ENCODE peak calls at places on chromosomes 12 and 14, in ten cellular contexts. One of them, this sample, is unnamed.

GRCh38 chr12:73731658-73732057 is 806.0 kb upstream of the ATXN7L3B start:
- DNase-seq in A673: peak
- DNase-seq in cardiac muscle cell: no peak
- DNase-seq in GM06990: no peak
- DNase-seq in H9: no peak
- DNase-seq in A549: no peak
- DNase-seq in AG09309: no peak
- DNase-seq in AG09319: no peak
- DNase-seq in left lung: no peak
- DNase-seq in bronchial epithelial cell: no peak
- DNase-seq in this sample: no peak

GRCh38 chr14:63713765-63714164 is 14.1 kb downstream of the SGPP1 start:
- DNase-seq in A673: no peak
- DNase-seq in cardiac muscle cell: peak
- DNase-seq in GM06990: no peak
- DNase-seq in H9: no peak
- DNase-seq in A549: peak
- DNase-seq in AG09309: peak
- DNase-seq in AG09319: peak
- DNase-seq in left lung: no peak
- DNase-seq in bronchial epithelial cell: peak
- DNase-seq in this sample: no peak

GRCh38 chr14:101561897-101562490 is 699 bp downstream of the DIO3 start:
- DNase-seq in A673: no peak
- DNase-seq in cardiac muscle cell: no peak
- DNase-seq in GM06990: no peak
- DNase-seq in H9: no peak
- DNase-seq in A549: no peak
- DNase-seq in AG09309: no peak
- DNase-seq in AG09319: no peak
- DNase-seq in left lung: no peak
- DNase-seq in bronchial epithelial cell: no peak
- DNase-seq in this sample: no peak

GRCh38 chr14:36227802-36228201 is 51.3 kb upstream of the PTCSC3 start:
- DNase-seq in A673: no peak
- DNase-seq in cardiac muscle cell: no peak
- DNase-seq in GM06990: no peak
- DNase-seq in H9: no peak
- DNase-seq in A549: no peak
- DNase-seq in AG09309: no peak
- DNase-seq in AG09319: no peak
- DNase-seq in left lung: no peak
- DNase-seq in bronchial epithelial cell: peak
- DNase-seq in this sample: no peak

GRCh38 chr12:94740601-94741362 is 90.4 kb upstream of the TMCC3 start:
- DNase-seq in A673: no peak
- DNase-seq in cardiac muscle cell: no peak
- DNase-seq in GM06990: no peak
- DNase-seq in H9: peak
- DNase-seq in A549: no peak
- DNase-seq in AG09309: no peak
- DNase-seq in AG09319: no peak
- DNase-seq in left lung: no peak
- DNase-seq in bronchial epithelial cell: no peak
- DNase-seq in this sample: peak

GRCh38 chr14:96851694-96852381 is 54.7 kb downstream of the VRK1 start:
- DNase-seq in A673: no peak
- DNase-seq in cardiac muscle cell: no peak
- DNase-seq in GM06990: no peak
- DNase-seq in H9: no peak
- DNase-seq in A549: no peak
- DNase-seq in AG09309: no peak
- DNase-seq in AG09319: no peak
- DNase-seq in left lung: no peak
- DNase-seq in bronchial epithelial cell: peak
- DNase-seq in this sample: no peak

GRCh38 chr12:13211859-13212664 is 15.5 kb downstream of the EMP1 start:
- DNase-seq in A673: peak
- DNase-seq in cardiac muscle cell: peak
- DNase-seq in GM06990: peak
- DNase-seq in H9: peak
- DNase-seq in A549: peak
- DNase-seq in AG09309: no peak
- DNase-seq in AG09319: no peak
- DNase-seq in left lung: no peak
- DNase-seq in bronchial epithelial cell: peak
- DNase-seq in this sample: peak

GRCh38 chr12:80966001-80966400 is 28.3 kb upstream of the LIN7A start:
- DNase-seq in A673: no peak
- DNase-seq in cardiac muscle cell: no peak
- DNase-seq in GM06990: no peak
- DNase-seq in H9: peak
- DNase-seq in A549: no peak
- DNase-seq in AG09309: no peak
- DNase-seq in AG09319: no peak
- DNase-seq in left lung: no peak
- DNase-seq in bronchial epithelial cell: no peak
- DNase-seq in this sample: no peak

GRCh38 chr12:104285740-104286537 is 17.6 kb upstream of the EID3 start:
- DNase-seq in A673: no peak
- DNase-seq in cardiac muscle cell: peak
- DNase-seq in GM06990: no peak
- DNase-seq in H9: no peak
- DNase-seq in A549: no peak
- DNase-seq in AG09309: no peak
- DNase-seq in AG09319: no peak
- DNase-seq in left lung: no peak
- DNase-seq in bronchial epithelial cell: peak
- DNase-seq in this sample: no peak

GRCh38 chr14:64919618-64920017 is 5.4 kb downstream of the CHURC1 start:
- DNase-seq in A673: no peak
- DNase-seq in cardiac muscle cell: peak
- DNase-seq in GM06990: no peak
- DNase-seq in H9: no peak
- DNase-seq in A549: no peak
- DNase-seq in AG09309: no peak
- DNase-seq in AG09319: no peak
- DNase-seq in left lung: no peak
- DNase-seq in bronchial epithelial cell: no peak
- DNase-seq in this sample: no peak

GRCh38 chr12:109160433-109160832 is 44.0 kb downstream of the ACACB start:
- DNase-seq in A673: no peak
- DNase-seq in cardiac muscle cell: no peak
- DNase-seq in GM06990: no peak
- DNase-seq in H9: no peak
- DNase-seq in A549: no peak
- DNase-seq in AG09309: no peak
- DNase-seq in AG09319: no peak
- DNase-seq in left lung: no peak
- DNase-seq in bronchial epithelial cell: no peak
- DNase-seq in this sample: no peak

GRCh38 chr14:71220462-71220861 is 313.2 kb downstream of the PCNX1 start:
- DNase-seq in A673: no peak
- DNase-seq in cardiac muscle cell: no peak
- DNase-seq in GM06990: no peak
- DNase-seq in H9: no peak
- DNase-seq in A549: no peak
- DNase-seq in AG09309: no peak
- DNase-seq in AG09319: no peak
- DNase-seq in left lung: no peak
- DNase-seq in bronchial epithelial cell: no peak
- DNase-seq in this sample: no peak

GRCh38 chr12:46830731-46831334 is 5.0 kb upstream of the SLC38A4 start:
- DNase-seq in A673: no peak
- DNase-seq in cardiac muscle cell: peak
- DNase-seq in GM06990: no peak
- DNase-seq in H9: peak
- DNase-seq in A549: no peak
- DNase-seq in AG09309: no peak
- DNase-seq in AG09319: no peak
- DNase-seq in left lung: peak
- DNase-seq in bronchial epithelial cell: peak
- DNase-seq in this sample: peak

GRCh38 chr12:100955139-100955538 is 160.6 kb downstream of the ANO4 start:
- DNase-seq in A673: peak
- DNase-seq in cardiac muscle cell: peak
- DNase-seq in GM06990: no peak
- DNase-seq in H9: peak
- DNase-seq in A549: no peak
- DNase-seq in AG09309: no peak
- DNase-seq in AG09319: no peak
- DNase-seq in left lung: no peak
- DNase-seq in bronchial epithelial cell: peak
- DNase-seq in this sample: peak

GRCh38 chr14:52850520-52850919 is 59.1 kb upstream of the GNPNAT1 start:
- DNase-seq in A673: no peak
- DNase-seq in cardiac muscle cell: no peak
- DNase-seq in GM06990: no peak
- DNase-seq in H9: no peak
- DNase-seq in A549: no peak
- DNase-seq in AG09309: no peak
- DNase-seq in AG09319: no peak
- DNase-seq in left lung: no peak
- DNase-seq in bronchial epithelial cell: no peak
- DNase-seq in this sample: no peak

GRCh38 chr14:38605193-38606114 is 349.6 kb upstream of the CLEC14A start:
- DNase-seq in A673: peak
- DNase-seq in cardiac muscle cell: peak
- DNase-seq in GM06990: no peak
- DNase-seq in H9: no peak
- DNase-seq in A549: no peak
- DNase-seq in AG09309: no peak
- DNase-seq in AG09319: no peak
- DNase-seq in left lung: no peak
- DNase-seq in bronchial epithelial cell: no peak
- DNase-seq in this sample: no peak
- TF ChIP-seq CTCF in A673: peak
- TF ChIP-seq CTCF in cardiac muscle cell: no peak
- TF ChIP-seq CTCF in GM06990: no peak
- TF ChIP-seq CTCF in H9: peak
- TF ChIP-seq CTCF in A549: no peak
- TF ChIP-seq CTCF in AG09309: peak
- TF ChIP-seq CTCF in AG09319: no peak
- TF ChIP-seq CTCF in left lung: no peak
- TF ChIP-seq CTCF in bronchial epithelial cell: no peak
- TF ChIP-seq CTCF in this sample: peak

DNA sequence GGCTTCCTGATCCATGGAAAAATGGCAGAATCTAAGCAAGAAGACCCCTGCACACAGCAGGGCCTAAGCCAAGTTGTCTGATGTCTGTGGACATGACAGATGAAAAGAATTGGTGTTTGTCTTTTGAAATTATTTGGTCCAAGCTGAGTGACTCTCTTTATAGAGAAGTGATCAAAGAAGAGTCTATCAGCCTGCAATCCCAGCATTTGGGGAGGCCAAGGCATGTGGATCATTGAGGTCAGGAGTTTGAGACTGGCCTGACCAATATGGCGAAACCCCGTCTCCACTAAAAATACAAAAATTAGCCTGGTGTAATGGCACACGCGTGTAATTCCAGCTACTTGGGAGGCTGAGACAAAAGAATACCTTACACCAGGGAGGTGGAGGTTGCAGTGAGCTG is 64.8 kb upstream of the TUNAR start:
- DNase-seq in A673: no peak
- DNase-seq in cardiac muscle cell: no peak
- DNase-seq in GM06990: no peak
- DNase-seq in H9: no peak
- DNase-seq in A549: no peak
- DNase-seq in AG09309: no peak
- DNase-seq in AG09319: no peak
- DNase-seq in left lung: no peak
- DNase-seq in bronchial epithelial cell: no peak
- DNase-seq in this sample: no peak
- TF ChIP-seq CTCF in A673: no peak
- TF ChIP-seq CTCF in cardiac muscle cell: no peak
- TF ChIP-seq CTCF in GM06990: no peak
- TF ChIP-seq CTCF in H9: no peak
- TF ChIP-seq CTCF in A549: no peak
- TF ChIP-seq CTCF in AG09309: no peak
- TF ChIP-seq CTCF in AG09319: no peak
- TF ChIP-seq CTCF in left lung: no peak
- TF ChIP-seq CTCF in bronchial epithelial cell: no peak
- TF ChIP-seq CTCF in this sample: no peak

DNA sequence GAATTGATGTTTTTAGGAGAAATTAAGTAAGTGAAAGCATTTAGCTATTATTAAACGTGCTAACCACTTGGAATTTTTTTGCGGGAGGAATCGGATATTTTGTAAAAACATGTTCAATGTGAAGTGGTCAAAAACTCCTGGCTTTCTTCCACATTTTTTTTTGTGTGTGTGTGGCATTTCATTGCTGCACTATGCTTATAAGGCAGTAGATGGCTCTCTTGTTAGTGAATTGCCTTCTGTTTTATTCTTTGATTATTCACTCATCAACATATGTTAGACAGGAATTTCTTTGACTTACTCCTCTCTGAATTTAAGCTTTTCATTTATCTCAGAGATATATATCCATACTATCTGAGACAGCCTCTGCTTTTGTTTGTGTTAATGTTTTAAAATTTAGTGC is 71.3 kb downstream of the DERA start:
- DNase-seq in A673: peak
- DNase-seq in cardiac muscle cell: peak
- DNase-seq in GM06990: no peak
- DNase-seq in H9: no peak
- DNase-seq in A549: peak
- DNase-seq in AG09309: peak
- DNase-seq in AG09319: no peak
- DNase-seq in left lung: no peak
- DNase-seq in bronchial epithelial cell: peak
- DNase-seq in this sample: no peak
- TF ChIP-seq CTCF in A673: peak
- TF ChIP-seq CTCF in cardiac muscle cell: peak
- TF ChIP-seq CTCF in GM06990: no peak
- TF ChIP-seq CTCF in H9: peak
- TF ChIP-seq CTCF in A549: no peak
- TF ChIP-seq CTCF in AG09309: peak
- TF ChIP-seq CTCF in AG09319: peak
- TF ChIP-seq CTCF in left lung: peak
- TF ChIP-seq CTCF in bronchial epithelial cell: no peak
- TF ChIP-seq CTCF in this sample: no peak

GRCh38 chr14:106562451-106562850 is 1036.1 kb downstream of the TMEM121 start:
- DNase-seq in A673: no peak
- DNase-seq in cardiac muscle cell: no peak
- DNase-seq in GM06990: no peak
- DNase-seq in H9: no peak
- DNase-seq in A549: no peak
- DNase-seq in AG09309: no peak
- DNase-seq in AG09319: no peak
- DNase-seq in left lung: no peak
- DNase-seq in bronchial epithelial cell: no peak
- DNase-seq in this sample: no peak

DNA sequence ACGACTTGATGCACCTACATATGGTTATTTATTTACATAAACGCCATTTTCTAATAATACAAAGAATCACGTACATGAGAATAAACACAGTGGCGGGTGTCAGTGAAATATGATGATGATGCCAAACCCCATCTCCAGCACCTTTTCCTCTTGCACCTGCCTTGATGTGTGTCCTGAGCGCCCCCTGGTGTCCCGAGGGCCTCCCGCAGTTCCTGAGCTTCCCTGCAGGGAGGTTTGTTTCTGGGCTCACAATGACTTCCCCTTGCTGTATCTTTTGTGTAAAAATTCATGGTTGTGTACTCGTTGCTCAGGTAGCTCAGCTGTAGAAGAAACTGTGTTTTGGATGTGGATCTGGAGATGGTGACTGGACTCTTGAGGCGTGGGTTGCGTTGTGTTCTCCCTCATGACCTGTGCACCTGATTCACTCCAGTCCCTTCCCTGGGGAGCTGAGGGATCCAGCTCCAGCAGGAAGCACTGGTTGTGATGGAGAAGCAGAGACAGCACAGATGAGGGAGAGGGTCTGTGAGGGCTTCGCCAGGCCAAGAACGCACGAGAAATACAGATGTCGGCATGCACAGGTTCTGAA is 1037.8 kb downstream of the TMEM121 start:
- DNase-seq in A673: peak
- DNase-seq in cardiac muscle cell: no peak
- DNase-seq in GM06990: peak
- DNase-seq in H9: no peak
- DNase-seq in A549: peak
- DNase-seq in AG09309: no peak
- DNase-seq in AG09319: no peak
- DNase-seq in left lung: no peak
- DNase-seq in bronchial epithelial cell: no peak
- DNase-seq in this sample: no peak
- TF ChIP-seq CTCF in A673: peak
- TF ChIP-seq CTCF in cardiac muscle cell: no peak
- TF ChIP-seq CTCF in GM06990: peak
- TF ChIP-seq CTCF in H9: peak
- TF ChIP-seq CTCF in A549: no peak
- TF ChIP-seq CTCF in AG09309: no peak
- TF ChIP-seq CTCF in AG09319: no peak
- TF ChIP-seq CTCF in left lung: peak
- TF ChIP-seq CTCF in bronchial epithelial cell: peak
- TF ChIP-seq CTCF in this sample: no peak

This sample was measured in nephron progenitor cell.